ENCODE peak calls at places on chromosomes 6 and 20, in seven cellular contexts. One of them, this sample, is unnamed.

GRCh38 chr6:23980965-23981364 is 145.1 kb upstream of the NRSN1 start:
- DNase-seq in AG08396: no peak
- DNase-seq in colonic mucosa: no peak
- DNase-seq in globus pallidus: no peak
- DNase-seq in WERI-Rb-1: no peak
- DNase-seq in GM10248: no peak
- DNase-seq in sigmoid colon: no peak
- DNase-seq in this sample: no peak

GRCh38 chr6:43950206-43950605 is 177.0 kb downstream of the MRPL14 start:
- DNase-seq in AG08396: no peak
- DNase-seq in colonic mucosa: no peak
- DNase-seq in globus pallidus: no peak
- DNase-seq in WERI-Rb-1: peak; percentile 6
- DNase-seq in GM10248: no peak
- DNase-seq in sigmoid colon: no peak
- DNase-seq in this sample: no peak

GRCh38 chr6:20572940-20573339 is 38.7 kb downstream of the CDKAL1 start:
- DNase-seq in AG08396: no peak
- DNase-seq in colonic mucosa: no peak
- DNase-seq in globus pallidus: no peak
- DNase-seq in WERI-Rb-1: no peak
- DNase-seq in GM10248: no peak
- DNase-seq in sigmoid colon: no peak
- DNase-seq in this sample: peak; percentile 56

GRCh38 chr6:39181333-39181732 is 47.9 kb downstream of the KCNK5 start:
- DNase-seq in AG08396: no peak
- DNase-seq in colonic mucosa: no peak
- DNase-seq in globus pallidus: no peak
- DNase-seq in WERI-Rb-1: no peak
- DNase-seq in GM10248: no peak
- DNase-seq in sigmoid colon: peak; percentile 39
- DNase-seq in this sample: no peak

GRCh38 chr20:57857118-57857517 is 147.3 kb upstream of the PMEPA1 start:
- DNase-seq in AG08396: no peak
- DNase-seq in colonic mucosa: no peak
- DNase-seq in globus pallidus: no peak
- DNase-seq in WERI-Rb-1: no peak
- DNase-seq in GM10248: no peak
- DNase-seq in sigmoid colon: no peak
- DNase-seq in this sample: no peak

GRCh38 chr6:37826188-37826587 is 6.7 kb downstream of the ZFAND3 start:
- DNase-seq in AG08396: no peak
- DNase-seq in colonic mucosa: no peak
- DNase-seq in globus pallidus: no peak
- DNase-seq in WERI-Rb-1: no peak
- DNase-seq in GM10248: no peak
- DNase-seq in sigmoid colon: no peak
- DNase-seq in this sample: no peak

GRCh38 chr6:163985040-163985439 is 570.5 kb downstream of the QKI start:
- DNase-seq in AG08396: no peak
- DNase-seq in colonic mucosa: no peak
- DNase-seq in globus pallidus: no peak
- DNase-seq in WERI-Rb-1: no peak
- DNase-seq in GM10248: no peak
- DNase-seq in sigmoid colon: no peak
- DNase-seq in this sample: no peak

GRCh38 chr20:47847882-47848485 is 62.7 kb upstream of the SULF2 start:
- DNase-seq in AG08396: no peak
- DNase-seq in colonic mucosa: no peak
- DNase-seq in globus pallidus: no peak
- DNase-seq in WERI-Rb-1: no peak
- DNase-seq in GM10248: no peak
- DNase-seq in sigmoid colon: no peak
- DNase-seq in this sample: no peak

GRCh38 chr6:88008821-88009220 is 38.8 kb upstream of the SPACA1 start:
- DNase-seq in AG08396: no peak
- DNase-seq in colonic mucosa: no peak
- DNase-seq in globus pallidus: no peak
- DNase-seq in WERI-Rb-1: no peak
- DNase-seq in GM10248: no peak
- DNase-seq in sigmoid colon: no peak
- DNase-seq in this sample: no peak

GRCh38 chr20:58268936-58269619 is 40.4 kb upstream of the RAB22A start:
- DNase-seq in AG08396: no peak
- DNase-seq in colonic mucosa: no peak
- DNase-seq in globus pallidus: no peak
- DNase-seq in WERI-Rb-1: no peak
- DNase-seq in GM10248: no peak
- DNase-seq in sigmoid colon: no peak
- DNase-seq in this sample: no peak

GRCh38 chr6:165260462-165260861 is 48.9 kb downstream of the C6orf118 start:
- DNase-seq in AG08396: no peak
- DNase-seq in colonic mucosa: no peak
- DNase-seq in globus pallidus: no peak
- DNase-seq in WERI-Rb-1: no peak
- DNase-seq in GM10248: no peak
- DNase-seq in sigmoid colon: no peak
- DNase-seq in this sample: no peak

GRCh38 chr6:128204621-128205020 is 303.8 kb upstream of the THEMIS start:
- DNase-seq in AG08396: no peak
- DNase-seq in colonic mucosa: no peak
- DNase-seq in globus pallidus: no peak
- DNase-seq in WERI-Rb-1: no peak
- DNase-seq in GM10248: no peak
- DNase-seq in sigmoid colon: no peak
- DNase-seq in this sample: peak; percentile 87